ENCODE peak calls at places on chromosomes 6 and 20, in six cellular contexts. A is heart left ventricle, V is gastrocnemius medialis, Z is uterus, J is IMR-90, G is vagina. N is an unnamed sample.
A peak's percentile ranks its signal among the peaks of the same experiment; 100 is the strongest.

GRCh38 chr6:112911949-112912348 is 564.8 kb downstream of the RFPL4B start:
- DNase-seq in A (no peak), V (no peak), Z (no peak), J (no peak), G (no peak), N (no peak)

GRCh38 chr6:35048031-35048613 is 93.0 kb downstream of the TCP11 start:
- DNase-seq in A (no peak), V (no peak), Z (no peak), J (no peak), G (no peak), N (peak; percentile 82)

GRCh38 chr6:142761756-142762155 is 183.2 kb downstream of the HIVEP2 start:
- DNase-seq in A (no peak), V (no peak), Z (no peak), J (no peak), G (no peak), N (no peak)

GRCh38 chr20:62603021-62603906 is 39.0 kb upstream of the SLCO4A1 start:
- DNase-seq in A (peak; percentile 86), V (peak; percentile 32), Z (peak; percentile 64), J (peak; percentile 47), G (no peak), N (peak; percentile 81)

GRCh38 chr20:59207742-59208357 is 44.2 kb downstream of the ZNF831 start:
- DNase-seq in A (peak; percentile 75), V (no peak), Z (no peak), J (no peak), G (no peak), N (no peak)

GRCh38 chr20:38692436-38693411 is 31.6 kb upstream of the SLC32A1 start:
- DNase-seq in A (no peak), V (no peak), Z (no peak), J (peak; percentile 64), G (no peak), N (no peak)

GRCh38 chr6:114559419-114559818 is 216.6 kb upstream of the HS3ST5 start:
- DNase-seq in A (no peak), V (no peak), Z (no peak), J (no peak), G (no peak), N (no peak)

GRCh38 chr20:38790210-38791053 is 15.1 kb upstream of the PPP1R16B start:
- DNase-seq in A (no peak), V (no peak), Z (no peak), J (peak; percentile 38), G (no peak), N (no peak)

GRCh38 chr20:9218412-9219001 is 149.6 kb downstream of the PLCB4 start:
- DNase-seq in A (no peak), V (no peak), Z (peak; percentile 48), J (peak; percentile 69), G (no peak), N (no peak)

GRCh38 chr6:126102358-126102757 is 116.0 kb downstream of the TRMT11 start:
- DNase-seq in A (no peak), V (no peak), Z (no peak), J (no peak), G (no peak), N (no peak)

GRCh38 chr6:155177369-155177961 is 86.3 kb upstream of the CLDN20 start:
- DNase-seq in A (no peak), V (no peak), Z (peak; percentile 60), J (peak; percentile 76), G (no peak), N (no peak)

GRCh38 chr6:146682919-146683318 is 84.1 kb downstream of the ADGB start:
- DNase-seq in A (no peak), V (no peak), Z (no peak), J (no peak), G (no peak), N (no peak)

GRCh38 chr6:35497571-35498406 is 910 bp upstream of the TEAD3 start:
- DNase-seq in A (peak; percentile 87), V (no peak), Z (peak; percentile 85), J (peak; percentile 75), G (no peak), N (peak; percentile 95)

GRCh38 chr20:19974621-19975435 is 42.3 kb upstream of the NAA20 start:
- DNase-seq in A (peak; percentile 92), V (peak; percentile 82), Z (peak; percentile 91), J (peak; percentile 97), G (no peak), N (peak; percentile 96)

GRCh38 chr6:28443112-28443773 is at the start of gene ZSCAN23:
- DNase-seq in A (peak; percentile 79), V (peak; percentile 3), Z (peak; percentile 79), J (peak; percentile 92), G (no peak), N (peak; percentile 92)

GRCh38 chr20:1764136-1765033 is 106.8 kb upstream of the SIRPG start:
- DNase-seq in A (peak; percentile 80), V (peak; percentile 40), Z (peak; percentile 69), J (peak; percentile 86), G (no peak), N (peak; percentile 93)

GRCh38 chr6:127134136-127134535 is 15.7 kb downstream of the RSPO3 start:
- DNase-seq in A (no peak), V (no peak), Z (no peak), J (no peak), G (no peak), N (no peak)

GRCh38 chr6:50661636-50662035 is 51.7 kb upstream of the TFAP2D start:
- DNase-seq in A (no peak), V (no peak), Z (no peak), J (no peak), G (no peak), N (no peak)

GRCh38 chr6:79463721-79464120 is 73.5 kb downstream of the LCA5 start:
- DNase-seq in A (no peak), V (no peak), Z (no peak), J (no peak), G (no peak), N (no peak)

GRCh38 chr6:75486850-75487568 is 6.6 kb downstream of the FILIP1 start:
- DNase-seq in A (no peak), V (no peak), Z (no peak), J (no peak), G (no peak), N (no peak)

GRCh38 chr6:132816665-132817064 is 2.3 kb downstream of the RPS12 start:
- DNase-seq in A (no peak), V (no peak), Z (no peak), J (no peak), G (no peak), N (no peak)

GRCh38 chr6:76818451-76818850 is 644.8 kb downstream of the HTR1B start:
- DNase-seq in A (no peak), V (no peak), Z (no peak), J (no peak), G (no peak), N (no peak)

GRCh38 chr6:12132351-12133222 is 120.5 kb downstream of the HIVEP1 start:
- DNase-seq in A (no peak), V (no peak), Z (no peak), J (peak; percentile 38), G (no peak), N (no peak)

GRCh38 chr6:45587229-45588060 is 209.7 kb upstream of the SUPT3H start:
- DNase-seq in A (no peak), V (no peak), Z (no peak), J (no peak), G (no peak), N (no peak)

GRCh38 chr6:41637179-41638001 is 878 bp upstream of the MDFI start:
- DNase-seq in A (no peak), V (no peak), Z (no peak), J (no peak), G (no peak), N (no peak)

DNA sequence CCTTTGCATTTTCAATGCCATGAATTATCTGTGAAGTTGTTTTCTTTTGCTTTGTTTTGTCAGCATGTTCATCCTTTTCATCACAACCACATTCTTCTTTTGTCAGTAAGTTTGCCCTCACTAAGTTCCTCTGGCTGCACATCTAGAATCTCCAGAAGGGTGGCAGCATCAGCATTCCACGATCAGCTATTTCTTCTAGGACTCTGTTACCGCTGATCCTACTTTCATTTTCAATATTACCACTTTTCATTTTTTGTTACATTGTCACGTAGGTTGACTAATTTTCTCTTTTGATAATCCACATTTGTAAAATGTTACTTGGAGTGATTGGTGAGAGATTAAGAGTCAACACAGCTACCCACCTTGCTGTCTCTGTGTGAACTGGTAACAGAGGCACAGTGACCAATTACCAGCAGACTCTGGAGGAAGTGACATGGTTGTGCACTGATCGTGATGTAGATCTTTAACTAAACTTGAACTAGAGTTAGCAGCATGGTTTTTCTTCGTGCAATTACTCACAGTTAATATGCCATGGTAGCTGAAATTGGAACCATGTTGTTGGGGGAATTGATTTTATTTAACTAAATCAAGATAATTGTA is 307.9 kb upstream of the SLC35B3 start:
- DNase-seq in A (no peak), V (no peak), Z (no peak), J (no peak), G (no peak), N (no peak)
- H3K4me3 ChIP-seq in A (no peak overlapping the region), V (no peak overlapping the region), Z (no peak overlapping the region), J (no peak overlapping the region), G (no peak overlapping the region), N (no peak overlapping the region)

DNA sequence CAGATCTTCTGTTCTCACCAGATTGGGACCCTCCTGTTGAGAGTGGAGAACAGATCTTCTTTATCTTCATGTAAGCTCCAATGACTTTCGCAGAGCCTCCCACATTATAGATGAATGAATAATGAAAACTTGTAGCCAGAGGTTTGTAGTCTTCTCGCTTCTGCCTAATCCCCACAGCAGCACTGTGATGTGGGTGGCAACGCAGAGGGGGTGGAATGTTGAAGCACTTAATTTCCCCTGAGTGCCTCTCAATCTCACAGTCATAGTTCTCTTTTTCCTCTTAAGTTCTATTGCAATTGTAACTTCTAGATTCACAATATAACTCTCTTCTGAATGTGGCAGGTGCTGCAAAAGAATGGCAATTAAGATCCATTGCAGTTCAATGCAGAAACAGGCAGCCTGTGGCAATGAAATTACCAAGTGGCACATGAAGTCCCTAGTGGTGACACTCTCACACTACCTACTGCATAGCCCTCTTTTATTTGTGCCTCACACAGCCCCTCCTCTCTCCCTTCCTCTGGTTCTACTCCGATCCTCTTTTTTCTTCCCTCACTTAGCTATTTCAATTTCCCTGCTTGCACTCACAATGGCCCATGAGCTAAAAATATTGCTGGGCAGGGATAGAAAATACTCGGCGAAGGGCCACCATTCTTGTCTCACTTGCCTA is 281.9 kb downstream of the UBE3D start:
- DNase-seq in A (no peak), V (no peak), Z (no peak), J (no peak), G (no peak), N (no peak)
- TF ChIP-seq CTCF in A (no peak), V (no peak), Z (no peak), J (no peak), G (no peak), N (no peak)

GRCh38 chr20:47645632-47646031 is 139.6 kb downstream of the SULF2 start:
- DNase-seq in A (no peak), V (no peak), Z (no peak), J (no peak), G (no peak), N (no peak)
- TF ChIP-seq POLR2A in A (no peak), V (no peak), Z (no peak), J (no peak), G (no peak), N (no peak)

GRCh38 chr6:89564752-89565427 is 73.7 kb downstream of the LYRM2 start:
- DNase-seq in A (no peak), V (no peak), Z (peak; percentile 34), J (no peak), G (no peak), N (peak; percentile 20)

GRCh38 chr6:89562114-89562815 is 76.3 kb downstream of the LYRM2 start:
- DNase-seq in A (no peak), V (no peak), Z (no peak), J (no peak), G (no peak), N (no peak)

GRCh38 chr6:89566011-89566775 is 72.4 kb downstream of the LYRM2 start:
- DNase-seq in A (no peak), V (no peak), Z (no peak), J (no peak), G (no peak), N (no peak)

GRCh38 chr6:89566930-89567634 is 71.5 kb downstream of the LYRM2 start:
- DNase-seq in A (no peak), V (no peak), Z (no peak), J (no peak), G (no peak), N (no peak)

GRCh38 chr6:89563866-89564265 is 74.7 kb downstream of the LYRM2 start:
- DNase-seq in A (no peak), V (no peak), Z (no peak), J (no peak), G (no peak), N (no peak)
- H3K4me3 ChIP-seq in A (no peak overlapping the region), V (no peak overlapping the region), Z (no peak overlapping the region), J (no peak overlapping the region), G (no peak overlapping the region), N (no peak overlapping the region)

N was measured in lower leg skin.